ENCODE peak calls at places on chromosomes 7 and 10, in seven cellular contexts. E, R, A, S, I, M and Q are unnamed samples.

GRCh38 chr10:110323503-110323902 is 18.8 kb upstream of the SMNDC1 start:
- DNase-seq in S (no peak), A (no peak), E (peak), R (no peak), M (no peak), I (no peak), Q (no peak)

GRCh38 chr10:102632394-102633062 is 11.8 kb upstream of the TRIM8 start:
- DNase-seq in E (no peak), M (no peak), R (no peak), I (no peak), S (no peak), A (no peak), Q (no peak)

GRCh38 chr7:141003172-141004080 is 11.3 kb downstream of the MRPS33 start:
- DNase-seq in E (no peak), R (no peak), M (no peak), A (no peak), S (no peak), I (no peak), Q (no peak)

GRCh38 chr7:134750083-134751062 is 29.1 kb upstream of the CALD1 start:
- DNase-seq in A (peak), I (peak), S (no peak), M (peak), R (no peak), E (no peak), Q (peak)

GRCh38 chr10:60187691-60188090 is 202.0 kb downstream of the ANK3 start:
- DNase-seq in E (no peak), A (no peak), I (no peak), M (no peak), S (no peak), R (no peak), Q (no peak)

GRCh38 chr10:132722980-132723970 is 62.7 kb downstream of the NKX6-2 start:
- DNase-seq in S (no peak), A (no peak), E (no peak), R (no peak), I (no peak), M (no peak), Q (no peak)

GRCh38 chr7:135213831-135214230 is 2.5 kb upstream of the WDR91 start:
- DNase-seq in A (no peak), M (no peak), R (no peak), E (no peak), S (no peak), I (no peak), Q (no peak)

GRCh38 chr7:158784270-158784669 is 45.0 kb downstream of the ESYT2 start:
- DNase-seq in I (no peak), A (no peak), E (no peak), S (no peak), R (no peak), M (no peak), Q (no peak)

GRCh38 chr10:94210465-94211186 is 152.1 kb downstream of the NOC3L start:
- DNase-seq in A (no peak), E (no peak), I (no peak), S (no peak), R (no peak), M (no peak), Q (no peak)

GRCh38 chr7:134016223-134016941 is 110.8 kb upstream of the LRGUK start:
- DNase-seq in R (no peak), S (no peak), I (peak), A (no peak), M (peak), E (peak), Q (no peak)

GRCh38 chr10:97647556-97647955 is 7.1 kb downstream of the PI4K2A start:
- DNase-seq in M (no peak), S (no peak), E (no peak), I (no peak), A (no peak), R (no peak), Q (no peak)

GRCh38 chr10:96560970-96561887 is 25.6 kb downstream of the TM9SF3 start:
- DNase-seq in M (no peak), R (no peak), I (no peak), S (no peak), A (no peak), E (no peak), Q (no peak)

GRCh38 chr7:106964455-106964854 is 80.0 kb upstream of the PRKAR2B start:
- DNase-seq in M (no peak), I (no peak), R (no peak), E (no peak), S (no peak), A (no peak), Q (no peak)

GRCh38 chr7:79452032-79452494 is 1.4 kb downstream of the MAGI2 start:
- DNase-seq in S (peak), M (no peak), E (no peak), A (peak), R (peak), I (no peak), Q (no peak)

GRCh38 chr7:155123413-155123812 is 53.3 kb downstream of the HTR5A start:
- DNase-seq in A (no peak), M (no peak), E (no peak), S (no peak), I (no peak), R (no peak), Q (no peak)

GRCh38 chr10:474946-475345 is 214.5 kb downstream of the DIP2C start:
- DNase-seq in S (no peak), I (no peak), R (no peak), E (no peak), M (no peak), A (no peak), Q (no peak)

GRCh38 chr7:99459087-99459486 is 6.9 kb downstream of the ATP5MF start:
- DNase-seq in M (no peak), R (no peak), I (peak), E (no peak), S (no peak), A (peak), Q (no peak)

GRCh38 chr10:11468126-11468742 is 143.2 kb downstream of the USP6NL start:
- DNase-seq in M (no peak), S (no peak), E (no peak), R (no peak), A (no peak), I (no peak), Q (no peak)

GRCh38 chr7:2521952-2522591 is 2.5 kb downstream of the LFNG start:
- DNase-seq in E (no peak), S (peak), M (peak), A (peak), I (peak), R (no peak), Q (peak)

GRCh38 chr10:2329082-2329481 is 591.8 kb upstream of the ADARB2 start:
- DNase-seq in I (no peak), A (no peak), S (no peak), R (no peak), E (no peak), M (no peak), Q (no peak)

GRCh38 chr10:77827383-77827782 is 99.2 kb downstream of the DLG5 start:
- DNase-seq in I (no peak), E (no peak), R (no peak), M (no peak), A (no peak), S (no peak), Q (no peak)

GRCh38 chr10:75108684-75109458 is 2.6 kb upstream of the SAMD8 start:
- DNase-seq in R (no peak), I (no peak), M (no peak), A (no peak), S (no peak), E (no peak), Q (no peak)